ENCODE peak calls at places on chromosome 22, in seven cellular contexts. E is A549, X is tibial nerve, C is left lung, L is MM.1S, F is neuronal stem cell, H is HAP-1. R is an unnamed sample. For H3K4me1, the result is how much of the 10 kb centered on the place peaks cover.

GRCh38 chr22:46742576-46743221 is 4.6 kb upstream of the CERK start:
- DNase-seq in F (no peak), L (no peak), X (no peak), E (peak), C (no peak), H (no peak), R (no peak)

GRCh38 chr22:46694423-46695170 is 43.5 kb downstream of the CERK start:
- DNase-seq in L (no peak), E (no peak), H (no peak), C (no peak), F (no peak), X (no peak), R (no peak)

GRCh38 chr22:44330727-44331660 is 18.2 kb upstream of the SHISAL1 start:
- DNase-seq in C (no peak), X (no peak), F (no peak), L (no peak), H (peak), E (no peak), R (no peak)

GRCh38 chr22:42419328-42419881 is 12.8 kb downstream of the NFAM1 start:
- DNase-seq in X (no peak), C (no peak), H (no peak), F (no peak), L (peak), E (no peak), R (no peak)

GRCh38 chr22:50705219-50705691 is 32.6 kb downstream of the SHANK3 start:
- DNase-seq in X (peak), L (peak), F (peak), C (no peak), E (no peak), H (peak), R (no peak)

GRCh38 chr22:35552186-35552842 is 11.7 kb downstream of the RASD2 start:
- DNase-seq in E (peak), F (peak), H (peak), X (no peak), L (peak), C (no peak), R (no peak)

GRCh38 chr22:43066844-43067385 is 22.3 kb downstream of the TTLL1 start:
- DNase-seq in H (no peak), E (no peak), L (no peak), X (no peak), F (no peak), C (no peak), R (no peak)

GRCh38 chr22:35785181-35785923 is 67.7 kb downstream of the APOL5 start:
- DNase-seq in C (no peak), L (no peak), E (no peak), F (no peak), H (no peak), X (no peak), R (no peak)

GRCh38 chr22:47337161-47337621 is 574.7 kb downstream of the TBC1D22A start:
- DNase-seq in F (no peak), X (no peak), H (no peak), L (peak), E (peak), C (no peak), R (no peak)

GRCh38 chr22:35317680-35318290 is 18.1 kb downstream of the TOM1 start:
- DNase-seq in F (no peak), H (no peak), X (no peak), E (no peak), L (no peak), C (peak), R (no peak)

GRCh38 chr22:17443413-17444203 is 74.3 kb downstream of the CECR2 start:
- DNase-seq in L (no peak), H (no peak), F (no peak), E (no peak), C (no peak), X (no peak), R (no peak)

GRCh38 chr22:46674367-46674781 is 54.2 kb downstream of the GRAMD4 start:
- DNase-seq in H (no peak), L (no peak), F (no peak), X (peak), E (no peak), C (peak), R (peak)

GRCh38 chr22:37607912-37608476 is 640 bp upstream of the GGA1 start:
- DNase-seq in E (no peak), X (no peak), C (no peak), F (no peak), L (no peak), H (no peak), R (no peak)

GRCh38 chr22:37611202-37611601 is 2.6 kb downstream of the GGA1 start:
- DNase-seq in F (no peak), X (no peak), H (no peak), C (no peak), E (no peak), L (no peak), R (no peak)

GRCh38 chr22:37608477-37609239 is at the start of gene GGA1:
- DNase-seq in E (peak), X (peak), C (peak), H (peak), L (peak), F (peak), R (peak)

GRCh38 chr22:37609240-37610152 is 862 bp downstream of the GGA1 start:
- DNase-seq in F (no peak), X (peak), L (no peak), H (peak), E (no peak), C (no peak), R (peak)

GRCh38 chr22:37610480-37611148 is 2.0 kb downstream of the GGA1 start:
- DNase-seq in C (peak), E (no peak), F (no peak), X (no peak), H (no peak), L (no peak), R (no peak)
- H3K4me1 ChIP-seq in C (under half), E (under half), F (under half), X (under half), H (under half), L (under half), R (under half)

GRCh38 chr22:30299322-30299721 is 10.0 kb upstream of the CASTOR1 start:
- DNase-seq in C (no peak), X (no peak), L (no peak), F (no peak), H (no peak), E (no peak), R (no peak)

GRCh38 chr22:30302810-30303138 is 13.5 kb upstream of the CASTOR1 start:
- DNase-seq in L (no peak), F (no peak), X (no peak), H (no peak), C (no peak), E (no peak), R (no peak)

GRCh38 chr22:30305519-30305905 is 16.2 kb upstream of the CASTOR1 start:
- DNase-seq in H (no peak), C (peak), F (no peak), E (no peak), X (peak), L (peak), R (peak)

GRCh38 chr22:30304495-30305244 is 15.4 kb upstream of the CASTOR1 start:
- DNase-seq in C (no peak), F (no peak), H (no peak), X (no peak), E (no peak), L (no peak), R (peak)

DNA sequence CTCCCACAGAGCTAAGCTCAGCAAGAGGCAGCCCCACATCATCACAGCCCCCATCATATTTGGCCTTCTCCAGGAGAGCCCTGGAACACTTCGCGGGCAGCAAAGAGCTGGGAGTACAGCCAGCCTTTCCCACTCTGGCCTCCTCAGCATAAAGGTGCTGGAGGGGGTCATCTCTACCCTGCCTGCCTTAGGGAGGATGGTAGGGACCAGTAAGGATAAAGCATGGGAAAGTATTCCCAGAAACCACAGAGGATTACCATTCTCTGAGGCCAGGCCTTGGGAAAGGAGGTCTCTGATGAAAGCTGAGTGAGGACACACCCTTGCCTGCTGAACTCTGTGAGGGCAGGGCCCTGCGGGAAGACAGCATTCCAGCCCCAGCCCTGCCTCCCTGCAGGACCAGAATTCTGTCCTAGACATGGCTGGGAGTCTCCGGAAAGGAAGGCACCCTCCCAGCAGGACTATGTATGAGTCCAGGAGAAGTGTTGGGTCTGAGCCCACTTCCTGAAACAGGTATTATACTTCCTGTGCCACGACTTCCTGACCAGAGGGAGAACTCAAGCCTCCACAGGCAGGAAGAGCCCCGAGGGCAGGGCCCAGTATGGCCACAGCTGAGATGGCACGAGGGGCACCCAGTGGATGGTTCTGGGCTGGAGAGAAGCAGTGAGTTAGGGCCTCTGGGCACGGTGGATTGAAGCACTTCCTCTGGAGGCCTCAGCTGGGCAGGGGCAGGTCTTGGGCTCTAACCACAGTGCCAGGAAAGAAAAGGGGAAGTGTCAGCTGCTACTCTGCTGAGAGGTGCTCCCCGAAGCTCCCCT is 12.9 kb upstream of the CASTOR1 start:
- DNase-seq in C (peak), E (no peak), L (no peak), H (no peak), X (no peak), F (no peak), R (peak)
- H3K4me1 ChIP-seq in C (half or more), E (under half), L (under half), H (under half), X (under half), F (under half), R (under half)

DNA sequence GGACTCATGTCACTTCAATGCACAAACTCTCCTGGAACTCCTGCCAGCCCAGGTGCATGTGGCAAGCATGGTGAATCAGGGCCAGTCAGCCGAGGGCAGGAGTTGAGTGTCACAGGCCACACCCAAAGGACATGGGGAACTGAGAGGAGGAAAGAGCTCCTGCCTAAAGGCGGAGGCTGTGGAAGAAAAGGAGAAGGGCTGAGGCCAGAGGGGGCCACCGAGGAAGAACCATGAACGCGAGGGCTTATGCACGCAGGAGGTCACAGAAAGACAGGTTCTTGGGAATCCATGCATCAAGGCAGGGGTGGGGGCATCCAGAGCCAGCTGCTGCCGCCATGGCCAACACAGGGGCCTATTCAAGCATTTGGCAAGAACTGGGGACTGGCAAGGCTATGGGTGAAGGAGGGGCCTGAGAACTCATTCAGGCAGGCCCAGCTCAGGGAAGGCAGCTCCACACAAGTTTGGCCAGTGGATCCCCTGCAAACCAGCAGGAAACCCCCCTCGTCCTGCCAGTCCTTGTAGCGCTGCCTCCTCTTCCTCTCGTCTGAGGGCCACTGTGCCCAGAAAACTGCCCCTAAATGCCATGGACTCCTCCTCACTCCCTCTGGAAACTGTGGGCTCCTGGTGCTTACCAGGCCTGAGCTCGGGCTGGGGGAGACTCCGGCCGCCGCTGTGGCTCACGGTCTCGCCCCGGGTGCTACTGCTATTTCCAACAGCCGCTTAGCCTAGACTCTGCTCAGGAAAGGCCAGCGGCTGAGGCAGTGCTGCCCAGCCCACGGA is 15.4 kb downstream of the PPM1F start:
- DNase-seq in H (no peak), E (no peak), X (peak), C (peak), F (no peak), L (no peak), R (peak)
- H3K4me1 ChIP-seq in H (under half), E (under half), X (under half), C (under half), F (under half), L (under half), R (under half)

DNA sequence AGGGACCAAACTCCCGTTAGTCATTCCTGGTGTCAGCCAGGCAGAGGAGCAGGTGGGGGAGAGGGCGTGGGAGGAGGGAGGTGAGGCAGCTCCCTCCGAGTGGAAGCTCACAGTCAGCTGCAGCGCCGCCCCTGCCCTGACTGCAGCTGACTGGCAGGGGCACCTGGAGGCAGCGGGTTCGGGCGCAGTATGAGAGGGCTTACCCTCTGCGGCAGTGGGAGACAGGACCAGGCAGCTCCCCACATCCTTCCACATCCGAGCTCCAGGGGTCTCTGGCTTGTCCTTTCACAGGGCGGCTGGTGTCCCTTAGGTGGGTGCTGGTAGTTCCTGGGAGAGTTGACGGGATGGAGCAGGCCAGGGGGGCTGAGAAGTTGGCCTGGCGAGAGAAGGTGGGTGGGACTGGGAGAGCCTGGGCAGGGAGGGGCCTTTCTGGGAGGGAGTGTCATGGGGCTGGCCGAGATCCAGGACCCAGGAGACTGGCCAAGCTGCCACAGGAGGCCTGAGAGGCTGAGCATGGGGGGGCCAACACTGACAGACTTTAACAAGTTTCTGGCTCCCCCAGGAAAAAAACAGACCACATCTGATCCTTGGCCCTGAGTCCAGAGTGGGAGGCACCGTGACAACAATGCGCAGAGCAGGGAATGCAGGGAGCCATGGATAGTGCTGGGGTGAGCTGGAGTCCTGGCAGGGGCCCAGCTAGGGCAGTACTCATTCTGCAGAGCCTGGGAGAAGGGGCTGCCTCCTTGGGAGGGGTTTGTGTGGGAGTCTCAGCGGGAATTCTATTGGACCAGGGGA is 4.9 kb downstream of the ADORA2A start:
- DNase-seq in C (peak), L (no peak), H (no peak), F (no peak), X (no peak), E (no peak), R (no peak)
- H3K4me1 ChIP-seq in C (under half), L (half or more), H (under half), F (under half), X (under half), E (under half), R (under half)